ENCODE peak calls at places on chromosomes 11 and 22, in four cellular contexts. One of them, this sample, is unnamed.

GRCh38 chr11:36333897-36334296 is 37.8 kb downstream of the PRR5L start:
- DNase-seq in IMR-90: peak
- DNase-seq in GM12878: no peak
- DNase-seq in K562: peak
- DNase-seq in this sample: no peak

GRCh38 chr22:19710020-19710768 is 4.1 kb upstream of the SEPTIN5 start:
- DNase-seq in IMR-90: no peak
- DNase-seq in GM12878: no peak
- DNase-seq in K562: no peak
- DNase-seq in this sample: no peak

GRCh38 chr11:46478196-46478595 is 86.6 kb upstream of the CHRM4 start:
- DNase-seq in IMR-90: no peak
- DNase-seq in GM12878: no peak
- DNase-seq in K562: no peak
- DNase-seq in this sample: no peak

GRCh38 chr11:70580036-70580805 is 181.9 kb downstream of the CTTN start:
- DNase-seq in IMR-90: no peak
- DNase-seq in GM12878: no peak
- DNase-seq in K562: no peak
- DNase-seq in this sample: no peak

GRCh38 chr22:25840162-25840561 is 98.2 kb downstream of the MYO18B start:
- DNase-seq in IMR-90: no peak
- DNase-seq in GM12878: no peak
- DNase-seq in K562: no peak
- DNase-seq in this sample: no peak

GRCh38 chr22:39456262-39457046 is at the start of gene MGAT3:
- DNase-seq in IMR-90: no peak
- DNase-seq in GM12878: no peak
- DNase-seq in K562: no peak
- DNase-seq in this sample: peak

GRCh38 chr22:39546889-39547586 is 14.5 kb upstream of the RPS19BP1 start:
- DNase-seq in IMR-90: peak
- DNase-seq in GM12878: no peak
- DNase-seq in K562: no peak
- DNase-seq in this sample: no peak

GRCh38 chr11:64763804-64764611 is 4.2 kb upstream of the PYGM start:
- DNase-seq in IMR-90: no peak
- DNase-seq in GM12878: no peak
- DNase-seq in K562: no peak
- DNase-seq in this sample: no peak

GRCh38 chr22:42171946-42172345 is 41.3 kb upstream of the CYP2D6 start:
- DNase-seq in IMR-90: no peak
- DNase-seq in GM12878: no peak
- DNase-seq in K562: no peak
- DNase-seq in this sample: no peak

GRCh38 chr22:32896951-32897350 is 95.4 kb downstream of the TIMP3 start:
- DNase-seq in IMR-90: no peak
- DNase-seq in GM12878: no peak
- DNase-seq in K562: no peak
- DNase-seq in this sample: no peak

GRCh38 chr22:46465348-46465725 is 72.1 kb downstream of the CELSR1 start:
- DNase-seq in IMR-90: no peak
- DNase-seq in GM12878: no peak
- DNase-seq in K562: no peak
- DNase-seq in this sample: no peak

GRCh38 chr11:56841210-56841810 is 92.8 kb upstream of the OR9G4 start:
- DNase-seq in IMR-90: peak
- DNase-seq in GM12878: peak
- DNase-seq in K562: peak
- DNase-seq in this sample: peak

GRCh38 chr22:39920134-39920743 is 19.4 kb downstream of the GRAP2 start:
- DNase-seq in IMR-90: no peak
- DNase-seq in GM12878: no peak
- DNase-seq in K562: peak
- DNase-seq in this sample: no peak

GRCh38 chr11:107508201-107508857 is 50.7 kb upstream of the CWF19L2 start:
- DNase-seq in IMR-90: no peak
- DNase-seq in GM12878: no peak
- DNase-seq in K562: no peak
- DNase-seq in this sample: no peak

GRCh38 chr22:49518436-49518970 is 309.2 kb downstream of the BRD1 start:
- DNase-seq in IMR-90: no peak
- DNase-seq in GM12878: no peak
- DNase-seq in K562: no peak
- DNase-seq in this sample: no peak

GRCh38 chr11:74739546-74740270 is 8.5 kb upstream of the CHRDL2 start:
- DNase-seq in IMR-90: peak
- DNase-seq in GM12878: no peak
- DNase-seq in K562: peak
- DNase-seq in this sample: peak

GRCh38 chr22:36227806-36228205 is 11.5 kb downstream of the APOL2 start:
- DNase-seq in IMR-90: no peak
- DNase-seq in GM12878: no peak
- DNase-seq in K562: no peak
- DNase-seq in this sample: no peak

GRCh38 chr22:25759825-25760231 is 17.8 kb downstream of the MYO18B start:
- DNase-seq in IMR-90: peak
- DNase-seq in GM12878: no peak
- DNase-seq in K562: no peak
- DNase-seq in this sample: peak

GRCh38 chr11:121634273-121634672 is 181.5 kb upstream of the SORL1-AS1 start:
- DNase-seq in IMR-90: no peak
- DNase-seq in GM12878: no peak
- DNase-seq in K562: no peak
- DNase-seq in this sample: no peak

GRCh38 chr11:121625784-121626506 is 173.2 kb upstream of the SORL1-AS1 start:
- DNase-seq in IMR-90: no peak
- DNase-seq in GM12878: no peak
- DNase-seq in K562: no peak
- DNase-seq in this sample: no peak

GRCh38 chr11:121634889-121635288 is 182.1 kb upstream of the SORL1-AS1 start:
- DNase-seq in IMR-90: peak
- DNase-seq in GM12878: no peak
- DNase-seq in K562: no peak
- DNase-seq in this sample: no peak

GRCh38 chr11:121626507-121626875 is 173.7 kb upstream of the SORL1-AS1 start:
- DNase-seq in IMR-90: no peak
- DNase-seq in GM12878: no peak
- DNase-seq in K562: no peak
- DNase-seq in this sample: no peak

DNA sequence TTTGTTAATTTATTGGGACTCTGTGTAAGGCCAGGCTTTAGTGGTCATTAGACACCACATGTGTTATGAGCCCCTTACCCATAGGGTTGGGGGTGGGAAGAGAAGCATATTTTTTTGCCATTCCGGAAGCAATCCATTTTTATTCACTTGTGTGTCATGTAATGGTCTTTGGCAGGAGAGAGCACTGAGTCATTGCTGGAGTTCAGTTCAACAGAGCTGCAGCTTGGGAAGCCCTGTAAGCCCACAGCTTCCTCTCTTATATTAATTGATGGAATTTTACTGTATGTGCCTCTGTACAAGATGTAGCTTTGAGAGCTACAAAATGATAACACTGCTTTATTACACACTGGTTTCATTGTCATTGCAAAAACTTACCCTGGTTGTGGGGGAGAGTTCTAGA is 177.3 kb upstream of the SORL1-AS1 start:
- DNase-seq in IMR-90: peak
- DNase-seq in GM12878: no peak
- DNase-seq in K562: no peak
- DNase-seq in this sample: no peak
- TF ChIP-seq ELK1 in IMR-90: no peak
- TF ChIP-seq ELK1 in GM12878: no peak
- TF ChIP-seq ELK1 in K562: no peak
- TF ChIP-seq ELK1 in this sample: no peak

GRCh38 chr22:31348766-31349165 is 2.6 kb upstream of the PATZ1 start:
- DNase-seq in IMR-90: no peak
- DNase-seq in GM12878: no peak
- DNase-seq in K562: no peak
- DNase-seq in this sample: no peak

GRCh38 chr22:31347251-31348008 is 1.3 kb upstream of the PATZ1 start:
- DNase-seq in IMR-90: peak
- DNase-seq in GM12878: no peak
- DNase-seq in K562: no peak
- DNase-seq in this sample: peak

GRCh38 chr22:31345331-31346254 is 553 bp downstream of the PATZ1 start:
- DNase-seq in IMR-90: peak
- DNase-seq in GM12878: peak
- DNase-seq in K562: peak
- DNase-seq in this sample: peak

GRCh38 chr22:31346255-31346732 is at the start of gene PATZ1:
- DNase-seq in IMR-90: peak
- DNase-seq in GM12878: no peak
- DNase-seq in K562: peak
- DNase-seq in this sample: peak

DNA sequence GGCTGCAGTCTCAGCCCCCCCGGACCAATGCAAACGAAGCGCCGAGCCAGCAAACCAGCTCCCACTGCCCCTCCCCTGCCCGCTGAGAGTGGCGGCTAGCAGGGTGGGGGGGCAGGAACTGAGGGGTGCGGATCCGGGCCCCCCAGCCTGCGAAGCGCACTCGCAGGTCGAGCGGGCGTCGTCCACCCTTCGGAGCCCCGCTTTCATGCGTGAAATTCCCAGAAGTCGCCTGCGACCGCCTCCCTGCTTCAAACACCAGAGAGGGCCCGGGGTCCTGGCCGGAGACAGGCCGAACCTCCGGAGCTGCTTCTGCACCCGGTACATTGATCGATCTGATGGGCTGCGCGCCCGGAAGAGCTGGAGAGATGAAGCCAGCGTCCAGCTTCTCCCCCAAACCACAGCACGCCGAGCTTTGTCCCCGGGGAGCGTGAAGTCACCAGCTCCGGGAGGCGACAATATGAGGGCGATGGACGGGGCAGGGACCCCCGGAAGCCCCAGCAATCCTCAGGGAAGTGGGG is 646 bp upstream of the PATZ1 start:
- DNase-seq in IMR-90: peak
- DNase-seq in GM12878: no peak
- DNase-seq in K562: peak
- DNase-seq in this sample: peak
- TF ChIP-seq ELK1 in IMR-90: no peak
- TF ChIP-seq ELK1 in GM12878: no peak
- TF ChIP-seq ELK1 in K562: no peak
- TF ChIP-seq ELK1 in this sample: no peak

GRCh38 chr11:2445107-2445947 is 519 bp downstream of the KCNQ1 start:
- DNase-seq in IMR-90: no peak
- DNase-seq in GM12878: no peak
- DNase-seq in K562: no peak
- DNase-seq in this sample: no peak

GRCh38 chr11:2443881-2444300 is 423 bp downstream of the TRPM5 start:
- DNase-seq in IMR-90: no peak
- DNase-seq in GM12878: no peak
- DNase-seq in K562: no peak
- DNase-seq in this sample: no peak

GRCh38 chr11:2443406-2443805 is 908 bp downstream of the TRPM5 start:
- DNase-seq in IMR-90: no peak
- DNase-seq in GM12878: no peak
- DNase-seq in K562: no peak
- DNase-seq in this sample: no peak

GRCh38 chr11:2445948-2446551 is 1.2 kb downstream of the KCNQ1 start:
- DNase-seq in IMR-90: no peak
- DNase-seq in GM12878: no peak
- DNase-seq in K562: no peak
- DNase-seq in this sample: no peak

DNA sequence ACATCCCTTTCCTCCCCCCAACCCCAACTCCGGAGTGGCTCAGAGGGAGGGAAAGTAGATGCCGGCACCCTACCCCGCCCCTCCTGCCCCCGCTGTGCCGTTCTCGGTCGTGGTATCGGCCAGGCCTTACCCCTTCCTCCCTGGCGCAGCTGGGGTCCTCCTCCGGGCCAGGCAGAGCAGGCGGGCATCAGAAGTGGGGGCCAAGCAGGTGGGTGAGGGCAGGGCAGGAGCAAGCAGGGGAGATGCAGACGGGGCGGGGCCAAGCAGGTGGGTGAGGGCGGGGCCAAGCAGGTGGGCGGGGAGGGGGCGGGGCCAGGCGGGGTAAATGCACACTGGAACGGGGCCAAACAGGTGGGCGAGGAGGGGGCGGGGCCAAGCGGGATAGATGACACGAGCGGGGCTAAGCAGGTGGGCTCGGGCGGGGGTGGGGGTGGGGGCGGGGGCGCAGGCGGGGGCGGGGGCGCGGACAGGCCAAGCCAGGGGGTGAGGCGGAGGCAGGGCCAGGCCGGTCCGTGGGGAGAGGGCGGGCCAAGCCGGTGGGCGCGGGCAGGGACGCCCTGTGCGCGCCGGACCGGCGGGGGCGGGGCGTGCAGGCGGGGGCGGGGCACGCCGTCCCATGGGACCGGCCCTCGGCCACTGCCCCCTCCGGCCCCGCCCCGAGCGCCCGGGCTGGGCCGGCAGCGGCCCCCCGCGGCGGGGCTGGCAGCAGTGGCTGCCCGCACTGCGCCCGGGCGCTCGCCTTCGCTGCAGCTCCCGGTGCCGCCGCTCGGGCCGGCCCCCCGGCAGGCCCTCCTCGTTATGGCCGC is at the start of the genes KCNQ1 and TRPM5:
- DNase-seq in IMR-90: no peak
- DNase-seq in GM12878: no peak
- DNase-seq in K562: peak
- DNase-seq in this sample: peak
- TF ChIP-seq ELK1 in IMR-90: no peak
- TF ChIP-seq ELK1 in GM12878: no peak
- TF ChIP-seq ELK1 in K562: no peak
- TF ChIP-seq ELK1 in this sample: no peak

GRCh38 chr11:28071305-28071704 is 36.7 kb downstream of the KIF18A start:
- DNase-seq in IMR-90: no peak
- DNase-seq in GM12878: no peak
- DNase-seq in K562: no peak
- DNase-seq in this sample: no peak
- TF ChIP-seq ELK1 in IMR-90: no peak
- TF ChIP-seq ELK1 in GM12878: no peak
- TF ChIP-seq ELK1 in K562: no peak
- TF ChIP-seq ELK1 in this sample: no peak

DNA sequence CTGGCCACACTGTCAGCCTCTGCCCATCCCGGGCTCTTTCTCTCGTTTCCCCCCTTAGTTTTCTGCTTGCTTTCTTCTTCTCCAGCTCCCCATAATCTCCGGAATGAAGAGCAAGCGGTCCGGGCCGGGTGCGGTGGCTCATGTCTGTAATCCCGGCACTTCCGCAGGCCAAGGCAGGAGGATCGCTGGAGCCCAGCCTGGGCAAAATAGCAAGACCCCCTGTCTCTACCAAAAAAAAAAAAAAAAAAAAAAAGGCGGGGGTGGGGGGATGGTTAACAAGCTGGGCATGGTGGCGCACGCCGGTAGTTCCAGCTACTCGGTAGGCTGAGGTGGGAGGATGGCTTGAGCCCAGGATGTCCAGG is 40.8 kb downstream of the AHNAK start:
- DNase-seq in IMR-90: no peak
- DNase-seq in GM12878: no peak
- DNase-seq in K562: no peak
- DNase-seq in this sample: no peak
- TF ChIP-seq ELK1 in IMR-90: no peak
- TF ChIP-seq ELK1 in GM12878: no peak
- TF ChIP-seq ELK1 in K562: no peak
- TF ChIP-seq ELK1 in this sample: no peak

GRCh38 chr11:48036466-48036865 is 56.1 kb downstream of the PTPRJ start:
- DNase-seq in IMR-90: peak
- DNase-seq in GM12878: no peak
- DNase-seq in K562: no peak
- DNase-seq in this sample: no peak
- TF ChIP-seq ELK1 in IMR-90: no peak
- TF ChIP-seq ELK1 in GM12878: no peak
- TF ChIP-seq ELK1 in K562: no peak
- TF ChIP-seq ELK1 in this sample: no peak

This sample was measured in A549.